ENCODE peak calls at places on chromosomes 11 and 22, in nine cellular contexts. E is CD4-positive, alpha-beta T cell; K is posterior cingulate gyrus; I is DMS79 treated with DMSO at 0.1 percent for 48 hours; U is EH; H is G401; L is HT1080; J is Jurkat, Clone E6-1; B is CD8-positive, alpha-beta memory T cell. Y is an unnamed sample.

GRCh38 chr22:37760152-37760551 is 47.6 kb upstream of the GCAT start:
- DNase-seq in H (no peak), K (no peak), L (no peak), B (no peak), U (no peak), J (no peak), E (no peak), I (no peak), Y (no peak)

GRCh38 chr11:31328698-31329097 is 40.8 kb downstream of the DCDC1 start:
- DNase-seq in K (no peak), E (no peak), U (no peak), L (no peak), B (no peak), J (no peak), I (no peak), H (no peak), Y (no peak)

GRCh38 chr22:46267431-46268279 is at the start of gene TTC38:
- DNase-seq in K (peak), U (peak), E (peak), B (peak), L (peak), I (peak), J (no peak), H (peak), Y (peak)

GRCh38 chr11:129249351-129249750 is 57.2 kb upstream of the ARHGAP32 start:
- DNase-seq in J (no peak), B (no peak), I (no peak), E (no peak), U (peak), H (no peak), K (no peak), L (peak), Y (peak)

GRCh38 chr11:69131644-69132300 is 24.0 kb upstream of the SMIM38 start:
- DNase-seq in J (no peak), B (no peak), E (no peak), L (peak), U (peak), K (no peak), I (peak), H (peak), Y (peak)

GRCh38 chr11:123072279-123072678 is 10.3 kb upstream of the HSPA8 start:
- DNase-seq in K (no peak), L (no peak), B (no peak), U (no peak), J (no peak), H (peak), I (peak), E (no peak), Y (no peak)

GRCh38 chr11:83151274-83151977 is 5.5 kb upstream of the PCF11 start:
- DNase-seq in B (no peak), E (no peak), H (no peak), J (no peak), U (no peak), K (no peak), I (no peak), L (peak), Y (peak)

GRCh38 chr11:108199446-108200321 is 22.8 kb downstream of the NPAT start:
- DNase-seq in B (no peak), H (no peak), L (peak), K (no peak), E (no peak), I (no peak), U (peak), J (no peak), Y (peak)

GRCh38 chr22:47033648-47034000 is 271.2 kb downstream of the TBC1D22A start:
- DNase-seq in K (no peak), J (no peak), H (no peak), I (no peak), U (no peak), B (no peak), E (no peak), L (no peak), Y (no peak)

GRCh38 chr22:19483481-19484244 is 3.9 kb downstream of the CDC45 start:
- DNase-seq in U (peak), L (peak), J (no peak), E (no peak), I (no peak), B (no peak), K (no peak), H (no peak), Y (no peak)

GRCh38 chr11:64916040-64916847 is 765 bp downstream of the ATG2A start:
- DNase-seq in B (peak), U (peak), H (no peak), L (peak), I (no peak), E (peak), K (no peak), J (peak), Y (peak)

GRCh38 chr11:94851864-94852581 is 83.9 kb downstream of the AMOTL1 start:
- DNase-seq in H (peak), L (no peak), J (no peak), I (no peak), K (no peak), B (no peak), E (no peak), U (no peak), Y (no peak)

GRCh38 chr22:43346521-43346929 is 3.4 kb upstream of the SCUBE1 start:
- DNase-seq in H (peak), K (no peak), B (peak), E (peak), U (peak), J (peak), I (peak), L (peak), Y (peak)

GRCh38 chr11:112797653-112798293 is 163.4 kb upstream of the NCAM1 start:
- DNase-seq in U (peak), E (no peak), I (no peak), B (peak), K (peak), J (no peak), H (no peak), L (peak), Y (peak)

GRCh38 chr22:46815132-46815531 is 52.7 kb downstream of the TBC1D22A start:
- DNase-seq in J (no peak), H (no peak), E (no peak), K (no peak), L (no peak), U (no peak), B (no peak), I (no peak), Y (no peak)

GRCh38 chr22:49659281-49659923 is 168.3 kb downstream of the BRD1 start:
- DNase-seq in K (no peak), U (no peak), L (no peak), B (no peak), H (no peak), J (no peak), I (no peak), E (no peak), Y (no peak)

GRCh38 chr11:1336836-1337646 is 27.6 kb upstream of the TOLLIP start:
- DNase-seq in K (no peak), H (no peak), B (peak), E (peak), I (no peak), J (no peak), U (peak), L (no peak), Y (no peak)

GRCh38 chr11:86914836-86915519 is 40.2 kb downstream of the FZD4 start:
- DNase-seq in B (no peak), L (no peak), E (no peak), H (no peak), K (no peak), J (no peak), U (no peak), I (no peak), Y (no peak)

GRCh38 chr22:42716649-42717127 is 4.0 kb downstream of the A4GALT start:
- DNase-seq in U (no peak), E (no peak), L (no peak), I (peak), K (no peak), J (no peak), B (no peak), H (no peak), Y (no peak)

GRCh38 chr22:19065298-19065859 is 56.8 kb downstream of the DGCR2 start:
- DNase-seq in K (no peak), H (no peak), I (no peak), U (no peak), L (no peak), E (no peak), B (no peak), J (no peak), Y (no peak)

GRCh38 chr11:58658553-58659080 is 36.2 kb downstream of the CNTF start:
- DNase-seq in I (no peak), E (no peak), L (no peak), B (no peak), H (no peak), J (no peak), K (no peak), U (no peak), Y (no peak)

GRCh38 chr22:47548953-47549740 is 786.7 kb downstream of the TBC1D22A start:
- DNase-seq in H (no peak), E (no peak), I (no peak), J (no peak), U (no peak), L (no peak), K (no peak), B (no peak), Y (no peak)

GRCh38 chr11:93652161-93652597 is 9.3 kb upstream of the CEP295 start:
- DNase-seq in E (no peak), J (peak), I (peak), K (no peak), L (peak), U (peak), H (peak), B (peak), Y (peak)

GRCh38 chr11:64759722-64760719 is at the start of gene PYGM:
- DNase-seq in H (peak), K (peak), E (no peak), L (no peak), B (no peak), J (no peak), I (no peak), U (no peak), Y (no peak)

GRCh38 chr11:8839957-8840945 is 70.7 kb upstream of the AKIP1 start:
- DNase-seq in L (peak), H (no peak), B (no peak), I (no peak), E (no peak), J (no peak), K (no peak), U (peak), Y (peak)

GRCh38 chr11:109425554-109425953 is 3.6 kb downstream of the C11orf87 start:
- DNase-seq in B (no peak), I (no peak), H (no peak), L (no peak), J (no peak), K (no peak), U (no peak), E (no peak), Y (no peak)

GRCh38 chr22:42444060-42444904 is 12.1 kb upstream of the NFAM1 start:
- DNase-seq in L (peak), I (peak), K (peak), B (peak), J (peak), H (peak), E (peak), U (peak), Y (peak)

GRCh38 chr11:126083829-126084607 is 21.4 kb upstream of the CDON start:
- DNase-seq in K (no peak), B (peak), H (no peak), J (peak), U (no peak), L (no peak), I (peak), E (peak), Y (no peak)

GRCh38 chr11:95279921-95280861 is 49.2 kb upstream of the SESN3 start:
- DNase-seq in B (no peak), U (no peak), K (peak), L (no peak), E (no peak), H (peak), I (no peak), J (no peak), Y (peak)

GRCh38 chr11:104663190-104664140 is 234.8 kb downstream of the CASP12 start:
- DNase-seq in L (peak), E (no peak), K (no peak), H (no peak), B (no peak), I (no peak), U (peak), J (no peak), Y (no peak)

GRCh38 chr11:64727131-64727530 is 4.1 kb upstream of the NRXN2 start:
- DNase-seq in L (no peak), U (no peak), I (no peak), J (no peak), E (no peak), H (no peak), K (no peak), B (no peak), Y (no peak)

GRCh38 chr11:44628730-44629361 is 63.4 kb downstream of the CD82 start:
- DNase-seq in I (no peak), L (no peak), E (no peak), H (no peak), B (no peak), K (peak), U (no peak), J (no peak), Y (no peak)

GRCh38 chr11:107858217-107859070 is at the start of gene SLC35F2:
- DNase-seq in E (peak), I (peak), J (peak), H (peak), K (no peak), U (peak), L (peak), B (peak), Y (peak)

GRCh38 chr22:39519681-39520053 is 695 bp upstream of the ATF4 start:
- DNase-seq in H (peak), I (no peak), B (no peak), E (no peak), L (no peak), J (no peak), U (peak), K (peak), Y (peak)

GRCh38 chr11:43737194-43737575 is 56.6 kb downstream of the HSD17B12 start:
- DNase-seq in K (no peak), L (no peak), E (no peak), B (no peak), I (no peak), H (no peak), U (no peak), J (no peak), Y (no peak)

GRCh38 chr22:36037102-36037758 is 8.6 kb upstream of the RBFOX2 start:
- DNase-seq in K (no peak), U (no peak), H (no peak), L (no peak), B (no peak), I (no peak), J (no peak), E (no peak), Y (no peak)

GRCh38 chr11:122852071-122852831 is 14.0 kb downstream of the CRTAM start:
- DNase-seq in B (no peak), H (peak), L (peak), K (no peak), U (peak), I (no peak), J (no peak), E (no peak), Y (peak)

GRCh38 chr22:37752189-37753061 is 55.3 kb upstream of the GCAT start:
- DNase-seq in B (no peak), H (peak), E (no peak), J (no peak), U (peak), I (peak), L (peak), K (no peak), Y (peak)